ENCODE peak calls at places on chromosome 22, in ten cellular contexts. One of them, this sample, is unnamed.

GRCh38 chr22:45994516-45995404 is 17.8 kb upstream of the WNT7B start:
- DNase-seq in GM13977: peak
- DNase-seq in RWPE1: peak
- DNase-seq in epithelial cell of esophagus: peak
- DNase-seq in GM06990: peak
- DNase-seq in cardiac muscle cell: peak
- DNase-seq in right lobe of liver: peak
- DNase-seq in colonic mucosa: peak
- DNase-seq in stomach: peak
- DNase-seq in glutamatergic neuron: peak
- DNase-seq in this sample: peak

GRCh38 chr22:45317551-45318167 is 7.9 kb downstream of the FAM118A start:
- DNase-seq in GM13977: no peak
- DNase-seq in RWPE1: no peak
- DNase-seq in epithelial cell of esophagus: peak
- DNase-seq in GM06990: no peak
- DNase-seq in cardiac muscle cell: no peak
- DNase-seq in right lobe of liver: no peak
- DNase-seq in colonic mucosa: peak
- DNase-seq in stomach: peak
- DNase-seq in glutamatergic neuron: peak
- DNase-seq in this sample: no peak

GRCh38 chr22:45007946-45008852 is 1.6 kb downstream of the PHF21B start:
- DNase-seq in GM13977: peak
- DNase-seq in RWPE1: no peak
- DNase-seq in epithelial cell of esophagus: peak
- DNase-seq in GM06990: no peak
- DNase-seq in cardiac muscle cell: peak
- DNase-seq in right lobe of liver: no peak
- DNase-seq in colonic mucosa: no peak
- DNase-seq in stomach: no peak
- DNase-seq in glutamatergic neuron: peak
- DNase-seq in this sample: peak

GRCh38 chr22:32644252-32645100 is 157.0 kb upstream of the TIMP3 start:
- DNase-seq in GM13977: no peak
- DNase-seq in RWPE1: peak
- DNase-seq in epithelial cell of esophagus: peak
- DNase-seq in GM06990: peak
- DNase-seq in cardiac muscle cell: no peak
- DNase-seq in right lobe of liver: peak
- DNase-seq in colonic mucosa: peak
- DNase-seq in stomach: peak
- DNase-seq in glutamatergic neuron: no peak
- DNase-seq in this sample: no peak

GRCh38 chr22:32411388-32411787 is 659 bp downstream of the RTCB start:
- DNase-seq in GM13977: no peak
- DNase-seq in RWPE1: peak
- DNase-seq in epithelial cell of esophagus: peak
- DNase-seq in GM06990: no peak
- DNase-seq in cardiac muscle cell: no peak
- DNase-seq in right lobe of liver: no peak
- DNase-seq in colonic mucosa: peak
- DNase-seq in stomach: no peak
- DNase-seq in glutamatergic neuron: no peak
- DNase-seq in this sample: no peak

GRCh38 chr22:36323855-36324331 is 63.9 kb downstream of the MYH9 start:
- DNase-seq in GM13977: no peak
- DNase-seq in RWPE1: no peak
- DNase-seq in epithelial cell of esophagus: no peak
- DNase-seq in GM06990: no peak
- DNase-seq in cardiac muscle cell: no peak
- DNase-seq in right lobe of liver: no peak
- DNase-seq in colonic mucosa: no peak
- DNase-seq in stomach: no peak
- DNase-seq in glutamatergic neuron: no peak
- DNase-seq in this sample: peak

GRCh38 chr22:46501701-46502100 is 35.7 kb downstream of the CELSR1 start:
- DNase-seq in GM13977: no peak
- DNase-seq in RWPE1: peak
- DNase-seq in epithelial cell of esophagus: peak
- DNase-seq in GM06990: no peak
- DNase-seq in cardiac muscle cell: no peak
- DNase-seq in right lobe of liver: no peak
- DNase-seq in colonic mucosa: no peak
- DNase-seq in stomach: no peak
- DNase-seq in glutamatergic neuron: no peak
- DNase-seq in this sample: no peak

GRCh38 chr22:50544078-50544745 is 1.5 kb upstream of the KLHDC7B start:
- DNase-seq in GM13977: peak
- DNase-seq in RWPE1: no peak
- DNase-seq in epithelial cell of esophagus: peak
- DNase-seq in GM06990: peak
- DNase-seq in cardiac muscle cell: peak
- DNase-seq in right lobe of liver: peak
- DNase-seq in colonic mucosa: peak
- DNase-seq in stomach: peak
- DNase-seq in glutamatergic neuron: peak
- DNase-seq in this sample: peak

GRCh38 chr22:18056161-18056666 is 21.6 kb upstream of the PEX26 start:
- DNase-seq in GM13977: peak
- DNase-seq in RWPE1: no peak
- DNase-seq in epithelial cell of esophagus: peak
- DNase-seq in GM06990: peak
- DNase-seq in cardiac muscle cell: no peak
- DNase-seq in right lobe of liver: no peak
- DNase-seq in colonic mucosa: no peak
- DNase-seq in stomach: no peak
- DNase-seq in glutamatergic neuron: no peak
- DNase-seq in this sample: no peak

GRCh38 chr22:27686534-27686933 is 115.0 kb downstream of the MN1 start:
- DNase-seq in GM13977: no peak
- DNase-seq in RWPE1: peak
- DNase-seq in epithelial cell of esophagus: peak
- DNase-seq in GM06990: no peak
- DNase-seq in cardiac muscle cell: peak
- DNase-seq in right lobe of liver: peak
- DNase-seq in colonic mucosa: peak
- DNase-seq in stomach: peak
- DNase-seq in glutamatergic neuron: no peak
- DNase-seq in this sample: no peak

GRCh38 chr22:17398159-17398558 is 28.9 kb downstream of the CECR2 start:
- DNase-seq in GM13977: no peak
- DNase-seq in RWPE1: no peak
- DNase-seq in epithelial cell of esophagus: no peak
- DNase-seq in GM06990: no peak
- DNase-seq in cardiac muscle cell: no peak
- DNase-seq in right lobe of liver: no peak
- DNase-seq in colonic mucosa: no peak
- DNase-seq in stomach: no peak
- DNase-seq in glutamatergic neuron: no peak
- DNase-seq in this sample: no peak

GRCh38 chr22:46902998-46903916 is 140.8 kb downstream of the TBC1D22A start:
- DNase-seq in GM13977: no peak
- DNase-seq in RWPE1: no peak
- DNase-seq in epithelial cell of esophagus: no peak
- DNase-seq in GM06990: no peak
- DNase-seq in cardiac muscle cell: no peak
- DNase-seq in right lobe of liver: no peak
- DNase-seq in colonic mucosa: no peak
- DNase-seq in stomach: peak
- DNase-seq in glutamatergic neuron: peak
- DNase-seq in this sample: no peak

GRCh38 chr22:39943366-39943765 is 16.8 kb upstream of the TMA7B start:
- DNase-seq in GM13977: no peak
- DNase-seq in RWPE1: no peak
- DNase-seq in epithelial cell of esophagus: no peak
- DNase-seq in GM06990: no peak
- DNase-seq in cardiac muscle cell: peak
- DNase-seq in right lobe of liver: no peak
- DNase-seq in colonic mucosa: no peak
- DNase-seq in stomach: no peak
- DNase-seq in glutamatergic neuron: no peak
- DNase-seq in this sample: peak
- TF ChIP-seq CTCF in GM13977: peak
- TF ChIP-seq CTCF in RWPE1: no peak
- TF ChIP-seq CTCF in epithelial cell of esophagus: no peak
- TF ChIP-seq CTCF in GM06990: peak
- TF ChIP-seq CTCF in cardiac muscle cell: no peak
- TF ChIP-seq CTCF in right lobe of liver: no peak
- TF ChIP-seq CTCF in colonic mucosa: no peak
- TF ChIP-seq CTCF in stomach: no peak
- TF ChIP-seq CTCF in glutamatergic neuron: no peak
- TF ChIP-seq CTCF in this sample: no peak

GRCh38 chr22:31080848-31081649 is at the start of gene SMTN:
- DNase-seq in GM13977: peak
- DNase-seq in RWPE1: peak
- DNase-seq in epithelial cell of esophagus: peak
- DNase-seq in GM06990: peak
- DNase-seq in cardiac muscle cell: peak
- DNase-seq in right lobe of liver: peak
- DNase-seq in colonic mucosa: peak
- DNase-seq in stomach: peak
- DNase-seq in glutamatergic neuron: peak
- DNase-seq in this sample: peak
- TF ChIP-seq CTCF in GM13977: no peak
- TF ChIP-seq CTCF in RWPE1: no peak
- TF ChIP-seq CTCF in epithelial cell of esophagus: no peak
- TF ChIP-seq CTCF in GM06990: no peak
- TF ChIP-seq CTCF in cardiac muscle cell: peak
- TF ChIP-seq CTCF in right lobe of liver: no peak
- TF ChIP-seq CTCF in colonic mucosa: no peak
- TF ChIP-seq CTCF in stomach: no peak
- TF ChIP-seq CTCF in glutamatergic neuron: no peak
- TF ChIP-seq CTCF in this sample: no peak

GRCh38 chr22:39136317-39136716 is 16.2 kb downstream of the CBX7 start:
- DNase-seq in GM13977: no peak
- DNase-seq in RWPE1: no peak
- DNase-seq in epithelial cell of esophagus: no peak
- DNase-seq in GM06990: no peak
- DNase-seq in cardiac muscle cell: no peak
- DNase-seq in right lobe of liver: no peak
- DNase-seq in colonic mucosa: no peak
- DNase-seq in stomach: no peak
- DNase-seq in glutamatergic neuron: no peak
- DNase-seq in this sample: no peak

GRCh38 chr22:39138357-39138997 is 14.0 kb downstream of the CBX7 start:
- DNase-seq in GM13977: no peak
- DNase-seq in RWPE1: no peak
- DNase-seq in epithelial cell of esophagus: no peak
- DNase-seq in GM06990: no peak
- DNase-seq in cardiac muscle cell: no peak
- DNase-seq in right lobe of liver: no peak
- DNase-seq in colonic mucosa: no peak
- DNase-seq in stomach: no peak
- DNase-seq in glutamatergic neuron: no peak
- DNase-seq in this sample: no peak

GRCh38 chr22:39142088-39142667 is 10.3 kb downstream of the CBX7 start:
- DNase-seq in GM13977: no peak
- DNase-seq in RWPE1: no peak
- DNase-seq in epithelial cell of esophagus: no peak
- DNase-seq in GM06990: no peak
- DNase-seq in cardiac muscle cell: no peak
- DNase-seq in right lobe of liver: no peak
- DNase-seq in colonic mucosa: no peak
- DNase-seq in stomach: no peak
- DNase-seq in glutamatergic neuron: no peak
- DNase-seq in this sample: no peak

GRCh38 chr22:39144101-39144815 is 8.2 kb downstream of the CBX7 start:
- DNase-seq in GM13977: peak
- DNase-seq in RWPE1: no peak
- DNase-seq in epithelial cell of esophagus: no peak
- DNase-seq in GM06990: peak
- DNase-seq in cardiac muscle cell: no peak
- DNase-seq in right lobe of liver: peak
- DNase-seq in colonic mucosa: peak
- DNase-seq in stomach: peak
- DNase-seq in glutamatergic neuron: no peak
- DNase-seq in this sample: no peak

DNA sequence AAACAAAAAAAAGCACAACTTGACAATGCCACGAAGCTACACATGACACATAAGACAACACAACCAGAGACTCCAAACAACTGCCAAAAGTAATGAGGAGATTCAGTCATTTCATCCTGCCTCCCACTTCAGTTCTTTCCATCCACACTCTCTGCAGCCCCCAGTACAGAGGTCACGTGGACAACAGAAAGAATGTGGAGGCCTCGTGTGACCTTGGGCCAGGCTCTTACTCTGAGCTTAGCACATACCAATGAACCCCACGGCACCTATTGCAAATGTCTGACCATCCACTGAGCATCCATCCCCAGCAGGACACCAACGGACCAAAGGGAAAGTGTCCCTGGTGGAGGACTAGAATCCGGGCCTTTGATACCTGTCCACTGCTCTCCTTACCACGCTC is 12.5 kb downstream of the CBX7 start:
- DNase-seq in GM13977: no peak
- DNase-seq in RWPE1: no peak
- DNase-seq in epithelial cell of esophagus: no peak
- DNase-seq in GM06990: no peak
- DNase-seq in cardiac muscle cell: peak
- DNase-seq in right lobe of liver: no peak
- DNase-seq in colonic mucosa: no peak
- DNase-seq in stomach: no peak
- DNase-seq in glutamatergic neuron: no peak
- DNase-seq in this sample: no peak
- TF ChIP-seq CTCF in GM13977: no peak
- TF ChIP-seq CTCF in RWPE1: no peak
- TF ChIP-seq CTCF in epithelial cell of esophagus: no peak
- TF ChIP-seq CTCF in GM06990: no peak
- TF ChIP-seq CTCF in cardiac muscle cell: no peak
- TF ChIP-seq CTCF in right lobe of liver: no peak
- TF ChIP-seq CTCF in colonic mucosa: no peak
- TF ChIP-seq CTCF in stomach: no peak
- TF ChIP-seq CTCF in glutamatergic neuron: no peak
- TF ChIP-seq CTCF in this sample: no peak

DNA sequence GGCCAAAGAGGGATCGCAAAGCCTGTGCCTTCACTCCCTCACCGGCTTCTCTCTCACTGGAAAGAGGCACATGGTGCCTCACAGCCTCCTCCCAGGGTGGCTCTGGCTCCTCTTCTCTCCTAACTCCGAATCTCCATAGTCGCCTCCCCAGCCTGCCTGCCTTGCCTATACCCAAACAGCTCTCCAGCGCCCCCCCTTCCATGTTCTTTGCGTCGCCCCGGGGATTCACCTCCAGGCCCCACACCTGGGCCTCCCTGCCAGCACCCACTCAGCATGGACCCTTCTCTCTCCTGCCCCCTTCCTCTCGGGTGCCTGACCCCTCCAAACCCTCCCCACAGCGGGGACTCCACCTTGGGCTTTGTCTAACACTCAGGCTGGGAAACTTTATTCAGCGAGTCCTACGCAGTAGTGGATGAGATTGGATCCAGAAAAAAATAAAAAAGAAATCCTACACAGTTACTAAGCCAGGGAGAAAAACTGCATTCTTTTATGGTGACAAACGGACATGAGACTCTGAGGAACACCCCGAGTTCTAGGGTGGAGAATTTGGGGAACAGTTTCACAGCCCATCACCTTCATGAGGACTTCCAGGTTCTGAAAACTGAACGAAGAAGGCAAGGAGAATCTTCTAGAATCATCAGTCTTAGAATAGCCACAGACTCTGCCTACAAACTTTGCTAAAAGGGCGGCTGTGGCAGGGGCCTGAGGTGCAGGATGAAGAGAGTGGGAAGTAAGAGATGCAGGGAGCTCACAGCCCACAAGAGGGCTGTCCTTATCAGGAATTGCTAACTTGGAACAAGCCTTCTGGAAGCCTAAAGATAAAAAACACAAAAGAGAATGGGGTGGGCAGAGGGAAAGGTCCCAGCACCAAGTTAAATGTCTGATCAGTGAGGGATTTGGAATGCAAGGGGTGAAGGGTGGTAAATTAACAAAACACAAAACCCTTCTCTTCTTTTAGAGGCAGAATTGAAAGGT is 5.3 kb downstream of the PPM1F start:
- DNase-seq in GM13977: no peak
- DNase-seq in RWPE1: no peak
- DNase-seq in epithelial cell of esophagus: peak
- DNase-seq in GM06990: no peak
- DNase-seq in cardiac muscle cell: peak
- DNase-seq in right lobe of liver: no peak
- DNase-seq in colonic mucosa: no peak
- DNase-seq in stomach: no peak
- DNase-seq in glutamatergic neuron: no peak
- DNase-seq in this sample: no peak
- TF ChIP-seq CTCF in GM13977: peak
- TF ChIP-seq CTCF in RWPE1: peak
- TF ChIP-seq CTCF in epithelial cell of esophagus: peak
- TF ChIP-seq CTCF in GM06990: peak
- TF ChIP-seq CTCF in cardiac muscle cell: peak
- TF ChIP-seq CTCF in right lobe of liver: peak
- TF ChIP-seq CTCF in colonic mucosa: no peak
- TF ChIP-seq CTCF in stomach: peak
- TF ChIP-seq CTCF in glutamatergic neuron: peak
- TF ChIP-seq CTCF in this sample: peak

This sample was measured in nephron progenitor cell.